ENCODE peak calls at places on chromosomes 5 and 9, in seven cellular contexts. One of them, this sample, is unnamed.
A peak's percentile ranks its signal among the peaks of the same experiment; 100 is the strongest.

GRCh38 chr5:142748132-142748531 is 22.0 kb upstream of the ARHGAP26 start:
- DNase-seq in hippocampal formation: no peak
- DNase-seq in effector CD4-positive, alpha-beta T cell: no peak
- DNase-seq in WTC11: no peak
- DNase-seq in T-helper 22 cell: no peak
- DNase-seq in Ammon's horn: no peak
- DNase-seq in RCC 7860: no peak
- DNase-seq in this sample: no peak

GRCh38 chr5:82164109-82164956 is 113.8 kb downstream of the RPS23 start:
- DNase-seq in WTC11: no peak
- DNase-seq in T-helper 22 cell: no peak
- DNase-seq in effector CD4-positive, alpha-beta T cell: no peak
- DNase-seq in RCC 7860: peak; percentile 69
- DNase-seq in hippocampal formation: no peak
- DNase-seq in Ammon's horn: no peak
- DNase-seq in this sample: no peak

GRCh38 chr9:95511952-95512750 is 4.6 kb downstream of the PTCH1 start:
- DNase-seq in Ammon's horn: no peak
- DNase-seq in hippocampal formation: no peak
- DNase-seq in effector CD4-positive, alpha-beta T cell: no peak
- DNase-seq in T-helper 22 cell: no peak
- DNase-seq in RCC 7860: no peak
- DNase-seq in WTC11: peak; percentile 47
- DNase-seq in this sample: no peak

GRCh38 chr5:119537704-119538103 is 85.4 kb downstream of the HSD17B4 start:
- DNase-seq in hippocampal formation: no peak
- DNase-seq in RCC 7860: no peak
- DNase-seq in T-helper 22 cell: no peak
- DNase-seq in Ammon's horn: no peak
- DNase-seq in WTC11: no peak
- DNase-seq in effector CD4-positive, alpha-beta T cell: no peak
- DNase-seq in this sample: no peak

GRCh38 chr5:150589791-150590601 is 50.5 kb upstream of the SYNPO start:
- DNase-seq in Ammon's horn: no peak
- DNase-seq in T-helper 22 cell: no peak
- DNase-seq in RCC 7860: no peak
- DNase-seq in effector CD4-positive, alpha-beta T cell: no peak
- DNase-seq in hippocampal formation: no peak
- DNase-seq in WTC11: peak; percentile 64
- DNase-seq in this sample: no peak

GRCh38 chr9:121358747-121359146 is 11.3 kb downstream of the STOM start:
- DNase-seq in WTC11: no peak
- DNase-seq in effector CD4-positive, alpha-beta T cell: no peak
- DNase-seq in Ammon's horn: no peak
- DNase-seq in RCC 7860: no peak
- DNase-seq in T-helper 22 cell: no peak
- DNase-seq in hippocampal formation: no peak
- DNase-seq in this sample: no peak

GRCh38 chr9:108209132-108209700 is 646.6 kb downstream of the ACTL7B start:
- DNase-seq in Ammon's horn: no peak
- DNase-seq in RCC 7860: no peak
- DNase-seq in hippocampal formation: no peak
- DNase-seq in effector CD4-positive, alpha-beta T cell: no peak
- DNase-seq in T-helper 22 cell: no peak
- DNase-seq in WTC11: no peak
- DNase-seq in this sample: no peak

GRCh38 chr9:89666950-89667349 is 62.1 kb downstream of the GADD45G start:
- DNase-seq in Ammon's horn: no peak
- DNase-seq in T-helper 22 cell: no peak
- DNase-seq in hippocampal formation: no peak
- DNase-seq in effector CD4-positive, alpha-beta T cell: no peak
- DNase-seq in RCC 7860: no peak
- DNase-seq in WTC11: no peak
- DNase-seq in this sample: no peak

GRCh38 chr5:38666668-38667498 is 110.4 kb upstream of the LIFR start:
- DNase-seq in Ammon's horn: no peak
- DNase-seq in hippocampal formation: no peak
- DNase-seq in T-helper 22 cell: no peak
- DNase-seq in WTC11: peak; percentile 52
- DNase-seq in effector CD4-positive, alpha-beta T cell: no peak
- DNase-seq in RCC 7860: peak; percentile 20
- DNase-seq in this sample: no peak

GRCh38 chr5:138603521-138603920 is 28.3 kb upstream of the HSPA9 start:
- DNase-seq in Ammon's horn: no peak
- DNase-seq in RCC 7860: peak; percentile 30
- DNase-seq in WTC11: no peak
- DNase-seq in effector CD4-positive, alpha-beta T cell: no peak
- DNase-seq in T-helper 22 cell: no peak
- DNase-seq in hippocampal formation: no peak
- DNase-seq in this sample: no peak

GRCh38 chr9:107243757-107244156 is 39.3 kb upstream of the RAD23B start:
- DNase-seq in Ammon's horn: no peak
- DNase-seq in hippocampal formation: no peak
- DNase-seq in RCC 7860: peak; percentile 66
- DNase-seq in effector CD4-positive, alpha-beta T cell: no peak
- DNase-seq in WTC11: no peak
- DNase-seq in T-helper 22 cell: no peak
- DNase-seq in this sample: no peak

GRCh38 chr5:124583469-124584350 is 162.7 kb downstream of the ZNF608 start:
- DNase-seq in Ammon's horn: no peak
- DNase-seq in RCC 7860: peak; percentile 79
- DNase-seq in T-helper 22 cell: no peak
- DNase-seq in effector CD4-positive, alpha-beta T cell: no peak
- DNase-seq in WTC11: no peak
- DNase-seq in hippocampal formation: no peak
- DNase-seq in this sample: no peak

GRCh38 chr5:2136728-2137333 is 254.1 kb upstream of the IRX4 start:
- DNase-seq in hippocampal formation: no peak
- DNase-seq in effector CD4-positive, alpha-beta T cell: no peak
- DNase-seq in RCC 7860: no peak
- DNase-seq in Ammon's horn: no peak
- DNase-seq in WTC11: no peak
- DNase-seq in T-helper 22 cell: no peak
- DNase-seq in this sample: no peak

GRCh38 chr9:95981741-95982390 is 106.4 kb downstream of the ERCC6L2 start:
- DNase-seq in RCC 7860: no peak
- DNase-seq in effector CD4-positive, alpha-beta T cell: no peak
- DNase-seq in WTC11: no peak
- DNase-seq in Ammon's horn: peak; percentile 27
- DNase-seq in T-helper 22 cell: no peak
- DNase-seq in hippocampal formation: no peak
- DNase-seq in this sample: no peak

GRCh38 chr5:170427672-170428236 is 38.6 kb upstream of the KCNMB1 start:
- DNase-seq in Ammon's horn: no peak
- DNase-seq in RCC 7860: no peak
- DNase-seq in effector CD4-positive, alpha-beta T cell: no peak
- DNase-seq in hippocampal formation: no peak
- DNase-seq in WTC11: no peak
- DNase-seq in T-helper 22 cell: no peak
- DNase-seq in this sample: no peak